ENCODE peak calls at places on chromosomes 16 and 17, in ten cellular contexts. O is dorsolateral prefrontal cortex, L is substantia nigra, Q is stomach, G is heart left ventricle, B is NCI-H2081, K is NCI-H69, E is endothelial cell, A is AML-193, D is EL. R is an unnamed sample.

GRCh38 chr17:21039839-21040575 is 2.8 kb downstream of the USP22 start:
- DNase-seq in O (no peak), L (no peak), Q (no peak), G (no peak), B (no peak), K (peak), E (no peak), A (peak), D (peak), R (no peak)

GRCh38 chr17:78497115-78497540 is 80.1 kb downstream of the DNAH17 start:
- DNase-seq in O (peak), L (peak), Q (peak), G (peak), B (peak), K (peak), E (peak), A (peak), D (peak), R (peak)

GRCh38 chr16:50036426-50036825 is 11.4 kb downstream of the CNEP1R1 start:
- DNase-seq in O (no peak), L (no peak), Q (no peak), G (no peak), B (peak), K (peak), E (no peak), A (no peak), D (no peak), R (no peak)

GRCh38 chr16:1537138-1537577 is 3.7 kb downstream of the TMEM204 start:
- DNase-seq in O (no peak), L (no peak), Q (no peak), G (peak), B (no peak), K (no peak), E (no peak), A (no peak), D (no peak), R (no peak)

GRCh38 chr16:8355714-8356113 is 234.6 kb downstream of the TMEM114 start:
- DNase-seq in O (no peak), L (no peak), Q (no peak), G (no peak), B (no peak), K (no peak), E (no peak), A (no peak), D (no peak), R (peak)

GRCh38 chr16:66954097-66954659 is 6.9 kb upstream of the CES3 start:
- DNase-seq in O (peak), L (peak), Q (peak), G (no peak), B (peak), K (peak), E (peak), A (peak), D (peak), R (peak)

GRCh38 chr17:43740541-43740940 is 18.1 kb downstream of the SOST start:
- DNase-seq in O (no peak), L (no peak), Q (no peak), G (no peak), B (no peak), K (no peak), E (no peak), A (no peak), D (peak), R (no peak)

GRCh38 chr16:22077700-22078313 is 14.5 kb upstream of the VWA3A start:
- DNase-seq in O (no peak), L (peak), Q (peak), G (no peak), B (peak), K (peak), E (peak), A (peak), D (peak), R (peak)

GRCh38 chr16:84062734-84063640 is 20.4 kb upstream of the SLC38A8 start:
- DNase-seq in O (peak), L (peak), Q (peak), G (peak), B (peak), K (peak), E (peak), A (peak), D (peak), R (peak)

GRCh38 chr16:51994597-51994996 is 552.3 kb downstream of the TOX3 start:
- DNase-seq in O (no peak), L (no peak), Q (peak), G (no peak), B (peak), K (peak), E (no peak), A (no peak), D (peak), R (no peak)

GRCh38 chr16:51500306-51500705 is 349.2 kb upstream of the SALL1 start:
- DNase-seq in O (no peak), L (no peak), Q (no peak), G (no peak), B (no peak), K (no peak), E (no peak), A (no peak), D (peak), R (no peak)

GRCh38 chr17:7610641-7611040 is 4.1 kb downstream of the FXR2 start:
- DNase-seq in O (no peak), L (no peak), Q (no peak), G (no peak), B (no peak), K (peak), E (no peak), A (no peak), D (no peak), R (no peak)

GRCh38 chr17:15213381-15214087 is 51.6 kb downstream of the PMP22 start:
- DNase-seq in O (no peak), L (no peak), Q (no peak), G (no peak), B (no peak), K (peak), E (peak), A (peak), D (peak), R (no peak)

GRCh38 chr16:68235882-68236803 is at the start of gene ESRP2:
- DNase-seq in O (no peak), L (no peak), Q (peak), G (peak), B (peak), K (peak), E (peak), A (no peak), D (no peak), R (no peak)

GRCh38 chr17:66837883-66838665 is 3.2 kb downstream of the CACNG5 start:
- DNase-seq in O (no peak), L (no peak), Q (no peak), G (no peak), B (no peak), K (no peak), E (no peak), A (no peak), D (no peak), R (no peak)

GRCh38 chr17:17495448-17496188 is 577 bp downstream of the RASD1 start:
- DNase-seq in O (no peak), L (no peak), Q (no peak), G (no peak), B (no peak), K (peak), E (peak), A (no peak), D (peak), R (no peak)

GRCh38 chr17:18859256-18859655 is 1.3 kb downstream of the PRPSAP2 start:
- DNase-seq in O (no peak), L (no peak), Q (no peak), G (no peak), B (no peak), K (peak), E (no peak), A (no peak), D (peak), R (peak)